ENCODE peak calls at places on chromosomes 5 and 9, in nine cellular contexts. F is heart left ventricle, L is B cell, B is mammary epithelial cell, G is PC-3, J is endothelial cell, N is fibroblast of pulmonary artery, R is cardiac muscle cell, U is MM.1S. Z is an unnamed sample.

GRCh38 chr9:105608685-105609598 is 51.0 kb downstream of the FKTN start:
- DNase-seq in F (no peak), L (peak; percentile 63), B (peak; percentile 34), G (peak; percentile 55), J (no peak), N (peak; percentile 72), R (peak; percentile 68), U (peak; percentile 71), Z (peak; percentile 21)

GRCh38 chr9:111913159-111913558 is 16.5 kb downstream of the UGCG start:
- DNase-seq in F (no peak), L (no peak), B (no peak), G (no peak), J (no peak), N (no peak), R (no peak), U (no peak), Z (no peak)

GRCh38 chr9:127112683-127113539 is 9.5 kb downstream of the ANGPTL2 start:
- DNase-seq in F (no peak), L (no peak), B (no peak), G (peak; percentile 61), J (no peak), N (no peak), R (no peak), U (no peak), Z (no peak)

GRCh38 chr5:134840811-134841210 is 5.0 kb upstream of the C5orf24 start:
- DNase-seq in F (no peak), L (no peak), B (no peak), G (no peak), J (no peak), N (no peak), R (no peak), U (no peak), Z (no peak)

GRCh38 chr5:132257131-132258101 is at the start of gene PDLIM4:
- DNase-seq in F (no peak), L (no peak), B (peak; percentile 30), G (no peak), J (peak; percentile 50), N (peak; percentile 23), R (peak; percentile 60), U (no peak), Z (peak; percentile 15)

GRCh38 chr5:81397169-81397568 is 3.2 kb upstream of the ACOT12 start:
- DNase-seq in F (no peak), L (no peak), B (no peak), G (no peak), J (no peak), N (peak; percentile 67), R (peak; percentile 75), U (no peak), Z (no peak)

GRCh38 chr5:136374638-136375037 is 9.3 kb upstream of the TRPC7 start:
- DNase-seq in F (no peak), L (no peak), B (no peak), G (peak; percentile 27), J (no peak), N (no peak), R (no peak), U (no peak), Z (no peak)

GRCh38 chr5:135497971-135498661 is 37.6 kb downstream of the NEUROG1 start:
- DNase-seq in F (no peak), L (no peak), B (no peak), G (peak; percentile 47), J (no peak), N (no peak), R (no peak), U (no peak), Z (no peak)

GRCh38 chr9:78261403-78262001 is 25.6 kb downstream of the CEP78 start:
- DNase-seq in F (no peak), L (peak; percentile 20), B (peak; percentile 9), G (peak; percentile 38), J (no peak), N (peak; percentile 68), R (peak; percentile 60), U (peak; percentile 30), Z (peak; percentile 35)

GRCh38 chr9:76603448-76603895 is 144.5 kb downstream of the GCNT1 start:
- DNase-seq in F (no peak), L (no peak), B (peak; percentile 12), G (no peak), J (no peak), N (peak; percentile 97), R (peak; percentile 94), U (no peak), Z (no peak)

GRCh38 chr5:107275333-107275732 is 395.4 kb downstream of the EFNA5 start:
- DNase-seq in F (no peak), L (no peak), B (no peak), G (no peak), J (no peak), N (no peak), R (no peak), U (no peak), Z (no peak)

GRCh38 chr5:164742025-164742424 is 1236.6 kb downstream of the MAT2B start:
- DNase-seq in F (no peak), L (no peak), B (no peak), G (no peak), J (no peak), N (no peak), R (no peak), U (peak; percentile 89), Z (peak; percentile 7)

GRCh38 chr5:172490739-172491461 is 36.6 kb upstream of the SH3PXD2B start:
- DNase-seq in F (no peak), L (no peak), B (peak; percentile 65), G (no peak), J (no peak), N (no peak), R (no peak), U (no peak), Z (no peak)

GRCh38 chr9:120464176-120464575 is 115.8 kb downstream of the CDK5RAP2 start:
- DNase-seq in F (no peak), L (no peak), B (no peak), G (no peak), J (no peak), N (no peak), R (no peak), U (no peak), Z (no peak)

GRCh38 chr9:34197756-34198711 is 19.2 kb downstream of the UBAP1 start:
- DNase-seq in F (no peak), L (no peak), B (peak; percentile 38), G (no peak), J (peak; percentile 10), N (no peak), R (no peak), U (no peak), Z (no peak)

GRCh38 chr9:34403554-34404380 is 27.1 kb upstream of the MYORG start:
- DNase-seq in F (no peak), L (peak; percentile 56), B (peak; percentile 45), G (peak; percentile 76), J (peak; percentile 80), N (peak; percentile 73), R (peak; percentile 70), U (peak; percentile 30), Z (peak; percentile 58)

GRCh38 chr9:33164138-33164809 is 2.9 kb downstream of the B4GALT1 start:
- DNase-seq in F (no peak), L (peak; percentile 49), B (no peak), G (no peak), J (no peak), N (no peak), R (peak; percentile 66), U (no peak), Z (peak; percentile 75)

DNA sequence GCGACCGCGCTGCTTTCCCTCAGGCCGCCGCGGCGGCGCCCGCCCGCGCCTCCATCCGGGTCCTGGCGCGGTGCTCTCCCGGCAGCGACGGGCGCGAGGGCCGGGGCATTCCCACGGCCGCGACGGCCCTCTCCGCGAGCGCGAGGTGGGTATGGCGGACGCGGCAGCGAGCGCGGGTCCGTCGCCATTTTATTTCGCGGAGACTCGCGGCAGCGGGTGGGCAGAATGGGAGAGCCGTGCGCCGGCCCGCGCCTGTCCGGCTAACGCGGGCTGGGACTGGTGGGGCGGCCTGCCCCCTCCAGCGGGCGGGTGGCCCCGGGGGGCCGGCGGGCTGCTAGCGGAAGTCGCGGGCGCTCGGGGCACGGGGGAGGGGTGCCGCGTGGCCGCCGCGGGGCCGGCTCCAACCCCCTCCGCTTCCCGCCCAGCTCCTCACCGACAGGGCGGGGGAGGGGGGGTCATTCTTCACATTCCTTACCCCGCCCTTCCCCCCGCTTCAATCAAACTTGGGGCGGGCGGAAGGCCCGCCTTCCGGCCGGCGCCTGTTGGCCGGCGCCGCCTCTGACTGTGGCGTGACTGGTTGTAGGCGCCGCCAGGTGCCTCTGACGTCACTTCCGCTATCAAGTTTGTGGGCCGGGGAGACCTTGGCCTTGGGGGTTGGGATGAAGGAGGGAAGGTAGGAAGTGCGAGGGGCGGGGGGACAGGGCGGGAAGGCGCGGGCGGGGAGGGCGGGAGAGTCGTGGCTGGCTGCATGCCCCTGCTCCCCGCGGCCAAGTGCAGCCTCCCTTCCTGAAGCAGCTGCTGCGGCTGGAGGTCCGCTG is 82.2 kb downstream of the PTPDC1 start:
- DNase-seq in F (peak; percentile 98), L (peak; percentile 96), B (peak; percentile 98), G (peak; percentile 97), J (peak; percentile 92), N (peak; percentile 100), R (peak; percentile 100), U (peak; percentile 99), Z (peak; percentile 95)
- TF ChIP-seq CTCF in F (no peak), L (no peak), B (no peak), G (no peak), J (no peak), N (no peak), R (no peak), U (no peak), Z (no peak)

GRCh38 chr5:40904994-40905306 is 4.3 kb upstream of the C7 start:
- DNase-seq in F (no peak), L (no peak), B (no peak), G (no peak), J (no peak), N (no peak), R (no peak), U (no peak), Z (no peak)
- TF ChIP-seq CTCF in F (peak; percentile 11), L (peak; percentile 1), B (no peak), G (peak; percentile 41), J (no peak), N (no peak), R (no peak), U (no peak), Z (no peak)

GRCh38 chr9:123928471-123929176 is 1.3 kb downstream of the DENND1A start:
- DNase-seq in F (no peak), L (no peak), B (no peak), G (peak; percentile 24), J (no peak), N (no peak), R (no peak), U (peak; percentile 19), Z (peak; percentile 62)
- TF ChIP-seq CTCF in F (no peak), L (no peak), B (no peak), G (no peak), J (no peak), N (no peak), R (no peak), U (no peak), Z (no peak)

DNA sequence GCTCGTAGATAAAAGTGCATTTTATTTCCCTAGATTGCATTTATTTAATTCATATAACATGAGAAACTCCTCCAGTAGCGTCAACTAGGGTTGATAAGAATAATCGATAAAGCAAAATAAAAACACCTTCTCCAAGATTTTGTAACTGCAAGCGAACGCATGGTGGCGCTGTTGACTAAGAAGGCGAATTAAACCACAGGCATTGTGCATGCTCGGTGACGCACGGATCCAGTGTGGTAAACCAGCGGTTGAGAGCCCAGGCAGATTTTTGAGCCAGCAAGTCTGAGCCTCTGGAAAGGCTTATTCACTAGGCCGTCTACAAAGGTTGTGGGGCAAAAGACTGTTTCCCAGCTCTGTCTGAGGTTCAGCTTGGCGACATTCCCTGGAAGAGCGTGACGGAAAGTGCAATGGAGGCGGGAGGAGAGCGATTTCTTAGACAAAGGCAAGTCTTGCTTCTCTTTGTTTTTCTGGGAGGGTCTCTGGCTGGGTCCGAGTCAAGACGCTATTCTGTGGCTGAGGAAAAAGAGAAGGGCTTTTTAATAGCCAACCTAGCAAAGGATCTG is at the start of gene PCDHB3:
- DNase-seq in F (peak; percentile 71), L (peak; percentile 10), B (peak; percentile 48), G (no peak), J (peak; percentile 66), N (peak; percentile 10), R (peak; percentile 8), U (peak; percentile 45), Z (no peak)
- TF ChIP-seq CTCF in F (peak; percentile 54), L (peak; percentile 26), B (peak; percentile 36), G (no peak), J (peak; percentile 83), N (no peak), R (no peak), U (peak; percentile 48), Z (peak; percentile 17)

Z was measured in GM13977.